ENCODE peak calls at places on chromosomes 11 and 22, in seven cellular contexts. J is HEK293T, N is neural crest cell, P is endothelial cell of umbilical vein, Z is H54, M is lower lobe of right lung, U is psoas muscle. H is an unnamed sample.
A peak's percentile ranks its signal among the peaks of the same experiment; 100 is the strongest.

GRCh38 chr11:46977038-46977818 is 40.7 kb downstream of the CSTPP1 start:
- DNase-seq in M (no peak), U (no peak), N (peak; percentile 41), P (no peak), J (no peak), Z (no peak), H (no peak)

GRCh38 chr11:65575568-65576231 is at the start of gene EHBP1L1:
- DNase-seq in N (no peak), U (peak; percentile 81), P (peak; percentile 32), M (peak; percentile 86), Z (no peak), J (peak; percentile 55), H (peak; percentile 79)

GRCh38 chr11:69321877-69322350 is 28.0 kb downstream of the MYEOV start:
- DNase-seq in J (no peak), U (no peak), M (no peak), P (peak; percentile 77), N (no peak), Z (peak; percentile 79), H (no peak)

GRCh38 chr11:86610559-86611341 is 61.7 kb downstream of the ME3 start:
- DNase-seq in M (no peak), U (no peak), J (no peak), N (no peak), Z (no peak), P (no peak), H (no peak)

GRCh38 chr11:102546923-102547471 is 16.4 kb upstream of the MMP7 start:
- DNase-seq in M (peak; percentile 54), Z (no peak), P (no peak), N (no peak), U (no peak), J (no peak), H (peak; percentile 6)

GRCh38 chr22:29454186-29454745 is 15.9 kb downstream of the RFPL1 start:
- DNase-seq in M (no peak), U (no peak), Z (no peak), J (no peak), N (no peak), P (no peak), H (no peak)

GRCh38 chr11:71566081-71566620 is 788 bp downstream of the KRTAP5-10 start:
- DNase-seq in N (no peak), J (no peak), M (no peak), Z (no peak), P (no peak), U (no peak), H (no peak)

GRCh38 chr11:12502041-12502440 is 124.7 kb downstream of the PARVA start:
- DNase-seq in M (no peak), U (no peak), P (no peak), N (no peak), Z (no peak), J (no peak), H (no peak)

GRCh38 chr11:2990617-2991476 is 1.3 kb downstream of the NAP1L4 start:
- DNase-seq in Z (peak; percentile 26), J (peak; percentile 27), U (no peak), N (no peak), M (no peak), P (peak; percentile 45), H (no peak)

GRCh38 chr11:82906236-82906635 is 4.7 kb downstream of the DDIAS start:
- DNase-seq in N (no peak), Z (no peak), P (peak; percentile 68), U (no peak), M (no peak), J (no peak), H (no peak)

GRCh38 chr11:77106321-77106720 is 3.7 kb downstream of the OMP start:
- DNase-seq in U (no peak), P (no peak), M (no peak), J (no peak), N (no peak), Z (peak; percentile 70), H (no peak)

GRCh38 chr11:63670738-63671321 is 346 bp downstream of the ATL3 start:
- DNase-seq in P (no peak), M (peak; percentile 75), N (no peak), U (peak; percentile 59), Z (no peak), J (peak; percentile 40), H (peak; percentile 23)

GRCh38 chr11:124793466-124794278 is 6.5 kb downstream of the MSANTD2 start:
- DNase-seq in Z (no peak), M (no peak), U (no peak), P (peak; percentile 70), J (peak; percentile 54), N (no peak), H (no peak)

GRCh38 chr11:62546244-62546936 is at the start of gene AHNAK:
- DNase-seq in N (peak; percentile 43), P (peak; percentile 56), U (peak; percentile 88), M (peak; percentile 90), Z (peak; percentile 46), J (peak; percentile 65), H (peak; percentile 59)

GRCh38 chr11:87326594-87326993 is 288.9 kb downstream of the TMEM135 start:
- DNase-seq in P (no peak), U (no peak), J (no peak), N (no peak), M (no peak), Z (no peak), H (no peak)

GRCh38 chr11:9878936-9879335 is 215.1 kb downstream of the SWAP70 start:
- DNase-seq in M (no peak), Z (no peak), U (no peak), J (no peak), N (no peak), P (no peak), H (no peak)

GRCh38 chr11:100863080-100863581 is 176.0 kb downstream of the ARHGAP42 start:
- DNase-seq in J (no peak), N (no peak), P (peak; percentile 3), U (peak; percentile 15), M (no peak), Z (no peak), H (no peak)